ENCODE peak calls at places on chromosomes 13 and 19, in five cellular contexts. One of them, this sample, is unnamed.

GRCh38 chr19:56110515-56111448 is 10.3 kb downstream of the ZNF787 start:
- DNase-seq in HS-27A: no peak
- DNase-seq in stimulated activated CD4-positive, alpha-beta T cell treated with anti-CD3 and anti-CD28 coated beads, TNF-alpha, amount 100 ng/mL, for 24 hours: no peak
- DNase-seq in SK-MEL-5: no peak
- DNase-seq in NCI-H1417: peak
- DNase-seq in this sample: no peak

GRCh38 chr19:13398780-13399726 is 107.2 kb downstream of the CACNA1A start:
- DNase-seq in HS-27A: no peak
- DNase-seq in NCI-H1417: no peak
- DNase-seq in SK-MEL-5: peak
- DNase-seq in stimulated activated CD4-positive, alpha-beta T cell treated with anti-CD3 and anti-CD28 coated beads, TNF-alpha, amount 100 ng/mL, for 24 hours: no peak
- DNase-seq in this sample: peak

GRCh38 chr19:19866599-19867248 is 1.0 kb downstream of the ZNF253 start:
- DNase-seq in SK-MEL-5: no peak
- DNase-seq in HS-27A: no peak
- DNase-seq in NCI-H1417: peak
- DNase-seq in stimulated activated CD4-positive, alpha-beta T cell treated with anti-CD3 and anti-CD28 coated beads, TNF-alpha, amount 100 ng/mL, for 24 hours: peak
- DNase-seq in this sample: no peak

GRCh38 chr13:109789262-109789661 is 2.9 kb upstream of the IRS2 start:
- DNase-seq in stimulated activated CD4-positive, alpha-beta T cell treated with anti-CD3 and anti-CD28 coated beads, TNF-alpha, amount 100 ng/mL, for 24 hours: no peak
- DNase-seq in HS-27A: no peak
- DNase-seq in NCI-H1417: peak
- DNase-seq in SK-MEL-5: peak
- DNase-seq in this sample: no peak

GRCh38 chr19:58021541-58022282 is 12.1 kb upstream of the ZSCAN1 start:
- DNase-seq in SK-MEL-5: peak
- DNase-seq in stimulated activated CD4-positive, alpha-beta T cell treated with anti-CD3 and anti-CD28 coated beads, TNF-alpha, amount 100 ng/mL, for 24 hours: no peak
- DNase-seq in HS-27A: no peak
- DNase-seq in NCI-H1417: peak
- DNase-seq in this sample: no peak

GRCh38 chr13:20161275-20161950 is 561 bp upstream of the GJA3 start:
- DNase-seq in HS-27A: no peak
- DNase-seq in stimulated activated CD4-positive, alpha-beta T cell treated with anti-CD3 and anti-CD28 coated beads, TNF-alpha, amount 100 ng/mL, for 24 hours: no peak
- DNase-seq in NCI-H1417: no peak
- DNase-seq in SK-MEL-5: no peak
- DNase-seq in this sample: no peak

GRCh38 chr19:14081797-14082674 is 3.5 kb downstream of the C19orf67 start:
- DNase-seq in SK-MEL-5: no peak
- DNase-seq in stimulated activated CD4-positive, alpha-beta T cell treated with anti-CD3 and anti-CD28 coated beads, TNF-alpha, amount 100 ng/mL, for 24 hours: no peak
- DNase-seq in HS-27A: no peak
- DNase-seq in NCI-H1417: peak
- DNase-seq in this sample: no peak

GRCh38 chr19:47471733-47472457 is at the start of gene SLC8A2:
- DNase-seq in SK-MEL-5: peak
- DNase-seq in stimulated activated CD4-positive, alpha-beta T cell treated with anti-CD3 and anti-CD28 coated beads, TNF-alpha, amount 100 ng/mL, for 24 hours: peak
- DNase-seq in HS-27A: no peak
- DNase-seq in NCI-H1417: peak
- DNase-seq in this sample: peak

GRCh38 chr19:49436381-49437017 is 4.8 kb downstream of the SLC17A7 start:
- DNase-seq in stimulated activated CD4-positive, alpha-beta T cell treated with anti-CD3 and anti-CD28 coated beads, TNF-alpha, amount 100 ng/mL, for 24 hours: no peak
- DNase-seq in NCI-H1417: no peak
- DNase-seq in HS-27A: no peak
- DNase-seq in SK-MEL-5: peak
- DNase-seq in this sample: no peak

GRCh38 chr19:27746691-27747380 is 1466.1 kb downstream of the UQCRFS1 start:
- DNase-seq in SK-MEL-5: no peak
- DNase-seq in NCI-H1417: no peak
- DNase-seq in HS-27A: no peak
- DNase-seq in stimulated activated CD4-positive, alpha-beta T cell treated with anti-CD3 and anti-CD28 coated beads, TNF-alpha, amount 100 ng/mL, for 24 hours: no peak
- DNase-seq in this sample: no peak

GRCh38 chr19:41871573-41872383 is 5.3 kb upstream of the CD79A start:
- DNase-seq in SK-MEL-5: peak
- DNase-seq in HS-27A: no peak
- DNase-seq in NCI-H1417: no peak
- DNase-seq in stimulated activated CD4-positive, alpha-beta T cell treated with anti-CD3 and anti-CD28 coated beads, TNF-alpha, amount 100 ng/mL, for 24 hours: no peak
- DNase-seq in this sample: no peak

This sample was measured in keratinocyte.